ENCODE peak calls at places on chromosome 21, in five cellular contexts. One of them, this sample, is unnamed.

GRCh38 chr21:38428211-38428610 is 70.1 kb downstream of the ERG start:
- DNase-seq in psoas muscle: no peak
- DNase-seq in ecto neural progenitor cell: no peak
- DNase-seq in HFF-Myc: no peak
- DNase-seq in NCI-H2081: no peak
- DNase-seq in this sample: no peak

GRCh38 chr21:16176570-16176969 is 446.8 kb downstream of the USP25 start:
- DNase-seq in psoas muscle: no peak
- DNase-seq in ecto neural progenitor cell: no peak
- DNase-seq in HFF-Myc: no peak
- DNase-seq in NCI-H2081: no peak
- DNase-seq in this sample: no peak

GRCh38 chr21:44755227-44755626 is 43.9 kb upstream of the TSPEAR start:
- DNase-seq in psoas muscle: no peak
- DNase-seq in ecto neural progenitor cell: no peak
- DNase-seq in HFF-Myc: no peak
- DNase-seq in NCI-H2081: no peak
- DNase-seq in this sample: no peak

GRCh38 chr21:44722701-44723100 is 11.3 kb upstream of the TSPEAR start:
- DNase-seq in psoas muscle: no peak
- DNase-seq in ecto neural progenitor cell: no peak
- DNase-seq in HFF-Myc: no peak
- DNase-seq in NCI-H2081: no peak
- DNase-seq in this sample: no peak

GRCh38 chr21:36788116-36788515 is 89.2 kb downstream of the SIM2 start:
- DNase-seq in psoas muscle: no peak
- DNase-seq in ecto neural progenitor cell: no peak
- DNase-seq in HFF-Myc: no peak
- DNase-seq in NCI-H2081: no peak
- DNase-seq in this sample: peak

GRCh38 chr21:31744162-31744800 is 12.4 kb upstream of the SCAF4 start:
- DNase-seq in psoas muscle: no peak
- DNase-seq in ecto neural progenitor cell: no peak
- DNase-seq in HFF-Myc: no peak
- DNase-seq in NCI-H2081: no peak
- DNase-seq in this sample: no peak

GRCh38 chr21:15559612-15560011 is 170.2 kb upstream of the USP25 start:
- DNase-seq in psoas muscle: no peak
- DNase-seq in ecto neural progenitor cell: no peak
- DNase-seq in HFF-Myc: no peak
- DNase-seq in NCI-H2081: no peak
- DNase-seq in this sample: no peak

GRCh38 chr21:36337099-36337509 is 17.1 kb downstream of the MORC3 start:
- DNase-seq in psoas muscle: no peak
- DNase-seq in ecto neural progenitor cell: no peak
- DNase-seq in HFF-Myc: no peak
- DNase-seq in NCI-H2081: no peak
- DNase-seq in this sample: no peak

GRCh38 chr21:41316200-41316599 is 401 bp upstream of the FAM3B start:
- DNase-seq in psoas muscle: no peak
- DNase-seq in ecto neural progenitor cell: no peak
- DNase-seq in HFF-Myc: no peak
- DNase-seq in NCI-H2081: no peak
- DNase-seq in this sample: no peak

GRCh38 chr21:44557491-44558328 is 885 bp downstream of the KRTAP10-3 start:
- DNase-seq in psoas muscle: no peak
- DNase-seq in ecto neural progenitor cell: peak
- DNase-seq in HFF-Myc: no peak
- DNase-seq in NCI-H2081: no peak
- DNase-seq in this sample: no peak

GRCh38 chr21:32207096-32207716 is 71.6 kb downstream of the MIS18A start:
- DNase-seq in psoas muscle: no peak
- DNase-seq in ecto neural progenitor cell: no peak
- DNase-seq in HFF-Myc: no peak
- DNase-seq in NCI-H2081: peak
- DNase-seq in this sample: no peak

GRCh38 chr21:34736116-34736870 is 67.5 kb downstream of the CLIC6 start:
- DNase-seq in psoas muscle: no peak
- DNase-seq in ecto neural progenitor cell: no peak
- DNase-seq in HFF-Myc: no peak
- DNase-seq in NCI-H2081: no peak
- DNase-seq in this sample: no peak

GRCh38 chr21:42220138-42220701 is 1.3 kb downstream of the ABCG1 start:
- DNase-seq in psoas muscle: peak
- DNase-seq in ecto neural progenitor cell: peak
- DNase-seq in HFF-Myc: no peak
- DNase-seq in NCI-H2081: peak
- DNase-seq in this sample: peak

GRCh38 chr21:21666689-21667088 is 668.5 kb downstream of the NCAM2 start:
- DNase-seq in psoas muscle: no peak
- DNase-seq in ecto neural progenitor cell: no peak
- DNase-seq in HFF-Myc: no peak
- DNase-seq in NCI-H2081: no peak
- DNase-seq in this sample: no peak

GRCh38 chr21:31159808-31160207 is 121.5 kb upstream of the KRTAP19-8 start:
- DNase-seq in psoas muscle: no peak
- DNase-seq in ecto neural progenitor cell: no peak
- DNase-seq in HFF-Myc: no peak
- DNase-seq in NCI-H2081: no peak
- DNase-seq in this sample: no peak

GRCh38 chr21:32843561-32843960 is 72.0 kb upstream of the PAXBP1 start:
- DNase-seq in psoas muscle: no peak
- DNase-seq in ecto neural progenitor cell: no peak
- DNase-seq in HFF-Myc: no peak
- DNase-seq in NCI-H2081: no peak
- DNase-seq in this sample: no peak